ENCODE peak calls at places on chromosomes 1 and 21, in eight cellular contexts. B, F, C, Y, M, A, U and Z are unnamed samples.

GRCh38 chr1:27858949-27859576 is 13.3 kb upstream of the THEMIS2 start:
- DNase-seq in Y (no peak), A (no peak), B (no peak), C (peak), F (no peak), U (no peak), M (no peak), Z (no peak)

GRCh38 chr1:7322283-7322785 is 448.8 kb upstream of the VAMP3 start:
- DNase-seq in M (no peak), Y (no peak), F (no peak), C (no peak), U (no peak), A (no peak), B (no peak), Z (no peak)

GRCh38 chr1:7117599-7118281 is 332.5 kb downstream of the CAMTA1 start:
- DNase-seq in M (no peak), F (peak), U (no peak), B (no peak), C (peak), Y (no peak), A (peak), Z (no peak)

GRCh38 chr1:206049919-206050600 is 2.9 kb upstream of the RHEX start:
- DNase-seq in M (no peak), F (no peak), Y (no peak), B (no peak), U (no peak), C (no peak), A (no peak), Z (no peak)

GRCh38 chr1:147641695-147642592 is 28.4 kb downstream of the ACP6 start:
- DNase-seq in A (no peak), M (peak), B (no peak), Y (no peak), F (peak), U (peak), C (peak), Z (no peak)

GRCh38 chr1:210072129-210072528 is 134.1 kb downstream of the SYT14 start:
- DNase-seq in U (no peak), Y (no peak), F (no peak), B (no peak), C (no peak), M (no peak), A (no peak), Z (no peak)

GRCh38 chr1:113858982-113859381 is 12.5 kb downstream of the PTPN22 start:
- DNase-seq in F (no peak), M (no peak), A (no peak), B (no peak), U (no peak), C (no peak), Y (no peak), Z (no peak)

GRCh38 chr1:4729108-4729506 is 74.7 kb downstream of the AJAP1 start:
- DNase-seq in B (no peak), U (no peak), A (no peak), C (no peak), M (no peak), Y (no peak), F (no peak), Z (no peak)

GRCh38 chr21:44709426-44710293 is 1.7 kb downstream of the TSPEAR start:
- DNase-seq in M (no peak), Y (no peak), B (no peak), C (no peak), U (peak), F (no peak), A (peak), Z (peak)

GRCh38 chr1:156104065-156104810 is 10.3 kb upstream of the LMNA start:
- DNase-seq in M (no peak), Y (no peak), U (peak), A (no peak), C (peak), B (no peak), F (peak), Z (no peak)